ENCODE peak calls at places on chromosome 7, in eight cellular contexts. Z is activated CD8-positive, alpha-beta memory T cell treated with anti-CD3 and anti-CD28 coated beads, Interleukin-2, amount 50 U/mL, for 48 hours; E is substantia nigra; T is GM10248; M is ELR; L is Calu3; B is type B pancreatic cell; F is NCI-H748 treated with DMSO at 0.1 percent for 48 hours. A is an unnamed sample.

GRCh38 chr7:149685455-149685854 is 87.9 kb downstream of the ZNF467 start:
- DNase-seq in Z (no peak), E (no peak), T (no peak), M (peak; percentile 31), L (no peak), B (no peak), F (no peak), A (no peak)

GRCh38 chr7:46786221-46786951 is 795.5 kb downstream of the TNS3 start:
- DNase-seq in Z (no peak), E (no peak), T (no peak), M (peak; percentile 74), L (peak; percentile 69), B (no peak), F (no peak), A (no peak)

GRCh38 chr7:136890379-136890778 is 21.9 kb downstream of the CHRM2 start:
- DNase-seq in Z (no peak), E (no peak), T (no peak), M (no peak), L (no peak), B (no peak), F (no peak), A (no peak)

GRCh38 chr7:2203551-2204300 is 29.0 kb downstream of the MAD1L1 start:
- DNase-seq in Z (no peak), E (no peak), T (peak; percentile 45), M (no peak), L (no peak), B (no peak), F (no peak), A (no peak)

GRCh38 chr7:132655071-132655761 is 78.9 kb upstream of the PLXNA4 start:
- DNase-seq in Z (peak; percentile 63), E (no peak), T (no peak), M (peak; percentile 30), L (no peak), B (no peak), F (no peak), A (no peak)

GRCh38 chr7:925601-926000 is 28.9 kb downstream of the ADAP1 start:
- DNase-seq in Z (peak; percentile 89), E (peak; percentile 23), T (no peak), M (no peak), L (peak; percentile 96), B (no peak), F (no peak), A (peak; percentile 83)

GRCh38 chr7:143372070-143372469 is 9.1 kb upstream of the ZYX start:
- DNase-seq in Z (no peak), E (peak; percentile 68), T (no peak), M (no peak), L (peak; percentile 40), B (no peak), F (no peak), A (no peak)

GRCh38 chr7:128409435-128410091 is at the start of gene IMPDH1:
- DNase-seq in Z (peak; percentile 95), E (peak; percentile 75), T (peak; percentile 96), M (peak; percentile 75), L (peak; percentile 92), B (peak; percentile 92), F (peak; percentile 67), A (peak; percentile 92)

GRCh38 chr7:17368856-17369520 is 70.5 kb downstream of the AHR start:
- DNase-seq in Z (no peak), E (no peak), T (no peak), M (no peak), L (no peak), B (no peak), F (no peak), A (no peak)

GRCh38 chr7:158805937-158806336 is 23.4 kb downstream of the ESYT2 start:
- DNase-seq in Z (no peak), E (no peak), T (no peak), M (no peak), L (no peak), B (no peak), F (no peak), A (no peak)

GRCh38 chr7:96236198-96237039 is 85.5 kb downstream of the SLC25A13 start:
- DNase-seq in Z (no peak), E (no peak), T (no peak), M (peak; percentile 78), L (peak; percentile 27), B (no peak), F (no peak), A (no peak)